ENCODE peak calls at places on chromosomes 16 and 17, in six cellular contexts. D, L, F, V, I and T are unnamed samples.

GRCh38 chr16:74201561-74201960 is 95.1 kb upstream of the PSMD7 start:
- DNase-seq in L (no peak), F (no peak), D (no peak), I (no peak), V (no peak), T (no peak)

GRCh38 chr17:4406386-4406785 is 27.4 kb upstream of the SPNS3 start:
- DNase-seq in V (no peak), L (no peak), D (no peak), F (no peak), I (no peak), T (no peak)

GRCh38 chr17:40329981-40330794 is 21.2 kb downstream of the RARA start:
- DNase-seq in V (no peak), I (no peak), F (peak), L (no peak), D (no peak), T (no peak)

GRCh38 chr17:58002973-58003372 is 4.1 kb downstream of the SRSF1 start:
- DNase-seq in D (no peak), I (no peak), F (no peak), L (no peak), V (no peak), T (no peak)

GRCh38 chr17:2485543-2485942 is 26.1 kb downstream of the METTL16 start:
- DNase-seq in L (no peak), V (no peak), I (peak), D (no peak), F (no peak), T (no peak)

GRCh38 chr16:67158637-67159600 is 790 bp downstream of the TRADD start:
- DNase-seq in I (peak), F (peak), V (no peak), L (no peak), D (peak), T (no peak)

GRCh38 chr17:59812139-59812538 is 80.6 kb downstream of the TUBD1 start:
- DNase-seq in F (no peak), L (no peak), D (no peak), I (no peak), V (no peak), T (no peak)

GRCh38 chr16:67296422-67296821 is 17.1 kb downstream of the PLEKHG4 start:
- DNase-seq in L (no peak), V (no peak), F (no peak), D (no peak), I (no peak), T (no peak)

GRCh38 chr17:4900231-4901107 is 1.1 kb downstream of the C17orf107 start:
- DNase-seq in L (peak), I (no peak), V (peak), D (peak), F (peak), T (no peak)

GRCh38 chr17:76640550-76641380 is 2.8 kb downstream of the ST6GALNAC1 start:
- DNase-seq in D (no peak), V (no peak), L (no peak), I (no peak), F (no peak), T (no peak)

GRCh38 chr17:17809527-17810373 is 27.0 kb downstream of the SREBF1 start:
- DNase-seq in V (peak), D (no peak), F (no peak), L (peak), I (no peak), T (no peak)

GRCh38 chr17:5516060-5516792 is 29.9 kb downstream of the MIS12 start:
- DNase-seq in I (peak), V (no peak), L (no peak), D (no peak), F (no peak), T (peak)

GRCh38 chr16:2339521-2340484 is 725 bp downstream of the ABCA3 start:
- DNase-seq in F (peak), L (peak), D (peak), V (peak), I (no peak), T (peak)
- TF ChIP-seq CTCF in F (no peak), L (no peak), D (no peak), V (no peak), I (peak), T (peak)

DNA sequence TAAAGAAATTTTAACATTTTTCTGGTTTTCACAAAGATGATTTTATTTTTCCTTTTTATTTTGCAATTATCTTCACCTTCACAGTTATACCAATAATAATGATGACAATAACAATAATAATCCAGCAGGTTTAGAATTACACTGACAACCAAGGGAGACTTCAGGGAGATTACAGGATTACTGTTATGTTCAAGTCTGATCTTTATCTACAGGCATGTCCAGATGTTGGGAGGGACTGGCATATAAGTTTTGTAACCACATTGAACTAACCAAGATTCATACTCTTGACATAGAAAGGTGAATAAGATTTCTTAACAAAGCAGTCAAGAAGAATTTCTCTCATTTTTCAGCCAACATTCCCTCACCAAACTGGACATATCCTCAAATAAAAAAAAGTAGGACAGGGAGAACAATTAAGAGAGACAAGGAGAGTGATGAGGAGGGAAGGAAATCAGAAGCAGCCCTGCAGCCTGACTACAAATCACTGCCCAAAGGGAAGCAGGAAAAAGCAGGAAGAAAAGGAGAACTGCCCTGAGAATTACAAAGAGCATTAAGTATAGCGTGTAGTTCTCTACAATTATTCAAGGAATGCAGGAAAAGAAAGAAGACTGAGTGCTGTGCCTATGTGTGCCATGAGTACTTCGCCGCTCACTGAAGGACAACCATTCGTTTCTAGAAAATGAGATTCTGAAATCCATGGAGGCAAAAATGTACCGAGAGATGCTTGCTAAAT is 155.7 kb upstream of the C17orf78 start:
- DNase-seq in I (no peak), D (no peak), F (no peak), L (no peak), V (no peak), T (no peak)
- TF ChIP-seq CTCF in I (no peak), D (no peak), F (no peak), L (no peak), V (no peak), T (no peak)

GRCh38 chr17:19317359-19318095 is 45.0 kb downstream of the B9D1 start:
- DNase-seq in L (peak), F (peak), V (peak), I (no peak), D (no peak), T (no peak)

GRCh38 chr17:19313066-19313745 is 49.3 kb downstream of the B9D1 start:
- DNase-seq in L (no peak), F (no peak), D (no peak), V (no peak), I (no peak), T (no peak)

GRCh38 chr17:19316756-19317358 is 45.7 kb downstream of the B9D1 start:
- DNase-seq in F (no peak), I (no peak), D (no peak), V (no peak), L (no peak), T (no peak)

GRCh38 chr17:19313746-19314651 is 48.5 kb downstream of the B9D1 start:
- DNase-seq in I (no peak), V (no peak), L (no peak), D (no peak), F (no peak), T (peak)

GRCh38 chr17:19315104-19315503 is 47.4 kb downstream of the B9D1 start:
- DNase-seq in V (no peak), D (no peak), L (no peak), F (no peak), I (no peak), T (no peak)
- TF ChIP-seq CTCF in V (no peak), D (no peak), L (no peak), F (no peak), I (no peak), T (no peak)

DNA sequence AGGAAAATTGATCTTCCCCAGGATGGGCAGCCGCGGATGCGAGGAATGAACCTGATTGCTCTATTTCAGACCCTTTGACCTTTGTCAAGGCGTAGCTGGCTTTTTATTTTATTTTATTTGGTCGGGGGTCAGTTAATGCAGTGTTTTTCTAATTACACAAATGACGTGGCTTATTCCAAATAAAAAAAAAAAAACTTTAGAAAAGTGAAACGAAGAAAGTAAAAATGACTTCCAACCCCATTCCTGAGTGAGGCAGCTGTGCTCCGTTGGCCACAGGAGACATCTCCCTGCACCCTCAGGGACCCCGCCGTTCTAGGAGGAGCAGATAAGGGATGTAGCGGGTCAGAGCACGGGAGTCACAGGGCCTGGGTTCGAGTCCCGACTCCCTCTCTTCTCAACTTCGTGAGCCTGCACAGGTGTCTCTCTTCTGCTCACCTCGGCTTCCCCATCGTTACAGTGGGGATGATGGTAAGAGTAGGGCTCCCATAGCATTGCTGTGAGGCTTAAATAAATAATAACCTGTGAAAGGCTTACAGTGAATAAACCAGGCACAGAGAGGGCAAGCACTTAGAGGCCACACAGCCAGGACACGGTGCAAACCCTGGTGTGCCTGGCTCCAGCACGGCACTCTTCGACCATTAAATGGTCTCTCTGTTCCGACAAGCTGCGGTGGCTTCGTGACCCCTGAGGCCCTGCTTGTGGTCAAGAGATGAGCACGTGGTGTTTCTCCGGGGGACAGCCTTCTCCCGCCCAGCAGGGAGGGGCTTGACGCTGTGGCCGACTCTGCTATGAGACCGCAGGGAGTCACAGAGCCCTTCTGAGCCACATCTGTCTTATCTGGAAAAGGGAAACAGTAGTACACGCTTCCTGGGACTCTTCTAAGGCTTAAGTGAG is 10.2 kb downstream of the FOXF1 start:
- DNase-seq in L (no peak), I (no peak), D (no peak), F (no peak), V (no peak), T (no peak)
- TF ChIP-seq CTCF in L (no peak), I (no peak), D (peak), F (no peak), V (peak), T (no peak)

GRCh38 chr17:73194514-73195222 is 1.8 kb downstream of the COG1 start:
- DNase-seq in F (no peak), D (no peak), I (peak), V (no peak), L (no peak), T (no peak)

GRCh38 chr17:73197141-73197540 is 4.3 kb downstream of the COG1 start:
- DNase-seq in F (no peak), I (no peak), V (no peak), D (no peak), L (no peak), T (no peak)

GRCh38 chr17:73198930-73199260 is 6.0 kb downstream of the COG1 start:
- DNase-seq in D (no peak), V (no peak), L (no peak), F (no peak), I (no peak), T (no peak)

GRCh38 chr17:73198201-73198929 is 5.5 kb downstream of the COG1 start:
- DNase-seq in I (no peak), L (no peak), D (no peak), F (no peak), V (no peak), T (no peak)

DNA sequence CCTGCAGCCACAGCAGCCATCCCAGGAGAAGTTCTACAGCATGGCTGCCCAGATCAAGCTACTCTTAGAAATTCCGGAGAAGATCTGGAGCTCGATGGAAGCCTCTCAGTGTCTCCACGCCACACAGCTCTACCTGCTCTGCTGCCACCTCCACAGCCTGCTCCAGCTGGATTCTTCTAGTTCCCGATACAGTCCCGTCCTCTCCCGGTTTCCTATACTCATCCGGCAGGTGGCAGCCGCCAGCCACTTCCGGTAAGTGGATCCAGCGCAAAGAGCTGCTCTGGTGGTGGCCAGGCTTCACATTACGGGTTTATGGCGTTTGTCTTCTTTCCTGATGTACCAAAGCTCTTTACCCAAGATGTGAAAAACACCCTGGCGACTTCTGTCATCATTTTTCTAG is 3.6 kb downstream of the COG1 start:
- DNase-seq in L (peak), F (no peak), V (peak), D (no peak), I (no peak), T (no peak)
- TF ChIP-seq CTCF in L (no peak), F (no peak), V (no peak), D (no peak), I (peak), T (peak)

DNA sequence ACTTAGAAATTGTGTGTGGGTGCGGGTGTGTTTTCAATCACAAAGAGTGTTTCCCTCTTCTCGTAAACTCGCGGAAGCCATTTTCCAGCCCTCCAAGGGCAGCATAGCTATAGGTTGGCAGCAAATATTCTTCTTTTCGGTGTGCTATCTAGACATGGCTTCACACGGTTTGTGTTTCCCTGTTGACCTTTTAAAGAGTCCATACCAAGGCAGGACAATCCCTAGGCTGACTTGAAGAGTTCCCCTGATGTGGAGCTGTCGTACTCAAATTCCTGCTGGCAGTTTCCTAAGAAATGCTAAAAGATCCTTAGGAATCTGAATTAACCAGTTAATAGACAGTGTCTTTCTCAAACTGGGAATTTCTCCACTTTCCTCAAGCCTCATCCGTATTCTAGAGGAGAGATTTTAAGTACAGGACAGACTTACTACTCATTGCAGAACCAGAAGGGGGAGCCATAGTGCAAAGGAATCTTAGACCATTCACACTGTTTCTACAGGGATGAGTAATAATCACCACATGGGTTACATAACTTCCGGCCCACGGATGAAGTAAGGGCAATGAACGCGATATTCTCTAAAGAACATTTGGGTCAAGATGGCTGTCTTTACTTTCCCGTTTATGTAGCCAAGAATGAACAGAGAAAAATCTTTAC is 288.6 kb upstream of the ELAC2 start:
- DNase-seq in V (no peak), I (peak), F (no peak), D (no peak), L (peak), T (peak)
- TF ChIP-seq CTCF in V (peak), I (no peak), F (no peak), D (no peak), L (no peak), T (peak)

DNA sequence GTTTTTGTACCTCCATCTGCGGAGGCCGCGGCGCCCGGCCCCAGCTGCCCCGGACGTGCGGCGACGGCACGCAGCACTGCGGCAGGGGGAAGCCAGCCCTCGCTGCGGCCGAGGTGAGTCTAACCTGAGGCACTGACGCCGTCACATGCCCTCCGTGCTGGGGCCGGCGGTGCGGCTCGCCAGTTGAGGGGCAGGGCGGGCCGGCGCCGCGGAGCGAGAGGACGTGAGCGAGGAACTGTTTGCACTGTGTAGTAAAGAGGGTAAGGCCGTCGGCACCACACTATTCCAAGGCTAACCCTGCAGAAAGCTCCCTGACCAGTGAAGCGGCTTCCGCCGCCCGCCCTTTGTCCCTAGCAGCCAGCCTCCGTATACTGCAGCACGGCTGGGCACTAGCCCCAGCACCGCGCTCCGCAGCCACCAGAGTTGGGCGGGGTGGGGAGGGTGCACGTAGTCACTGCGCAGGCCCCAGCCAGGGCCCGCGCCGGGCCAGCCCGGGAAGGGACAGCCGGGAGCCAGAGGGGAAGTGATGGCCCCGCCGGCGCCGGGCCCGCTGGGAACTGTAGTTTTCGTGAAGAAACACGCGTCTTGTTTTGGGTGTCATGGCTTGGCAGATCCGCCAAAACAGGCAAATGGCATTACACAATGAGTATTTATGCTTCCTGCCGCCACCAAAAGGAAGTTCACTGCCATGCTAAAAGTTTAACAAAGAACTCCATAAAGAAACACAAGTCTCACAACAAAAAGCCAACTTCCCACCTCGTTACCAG is 580 bp upstream of the KANSL1 start:
- DNase-seq in D (peak), I (peak), V (peak), L (peak), F (peak), T (peak)
- TF ChIP-seq CTCF in D (peak), I (no peak), V (peak), L (peak), F (peak), T (peak)

DNA sequence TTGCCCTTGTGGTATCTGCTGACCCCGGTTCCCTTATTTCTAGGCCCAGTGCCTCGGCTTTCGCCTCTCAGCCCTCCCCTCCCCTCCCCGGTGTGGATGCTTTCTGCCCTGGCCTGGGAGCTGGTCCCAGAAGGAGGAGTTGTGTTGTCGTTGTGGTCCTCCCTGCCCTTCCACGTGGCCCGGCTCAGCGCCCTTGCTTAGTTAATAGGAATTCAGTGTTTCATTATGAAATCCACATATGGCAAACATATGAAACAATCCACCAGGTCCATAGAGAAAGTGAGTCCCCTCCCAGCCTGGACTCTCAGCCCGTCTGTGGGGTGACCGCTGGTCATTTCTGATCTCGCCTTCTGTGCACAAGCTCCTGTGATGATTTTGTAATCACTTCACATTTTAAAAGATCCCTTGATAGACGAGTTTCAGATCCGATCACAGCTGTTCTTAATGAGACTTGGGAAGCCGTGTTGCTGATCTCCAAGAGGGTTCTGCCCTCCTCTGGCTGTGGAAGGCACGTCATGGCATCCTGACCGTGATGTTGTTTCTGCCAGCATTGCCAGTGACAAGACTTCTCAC is 112.1 kb downstream of the BANP start:
- DNase-seq in F (no peak), I (no peak), L (peak), D (no peak), V (no peak), T (no peak)
- TF ChIP-seq CTCF in F (no peak), I (no peak), L (no peak), D (no peak), V (no peak), T (peak)